ENCODE peak calls at places on chromosomes 11 and 22, in ten cellular contexts. One of them, this sample, is unnamed.

GRCh38 chr22:48588151-48588880 is 1239.4 kb downstream of the BRD1 start:
- DNase-seq in AG09319: no peak
- DNase-seq in PC-9: no peak
- DNase-seq in activated T-cell treated with anti-CD3 and anti-CD28 coated beads for 1 hour: no peak
- DNase-seq in iris pigment epithelial cell: no peak
- DNase-seq in psoas muscle: peak; percentile 39
- DNase-seq in glutamatergic neuron: no peak
- DNase-seq in activated naive CD4-positive, alpha-beta T cell treated with anti-CD3 and anti-CD28 coated beads, Interleukin-2, amount 50 U/mL, for 16 hours: no peak
- DNase-seq in cardiac fibroblast: no peak
- DNase-seq in DMS 273 treated with DMSO at 0.1 percent for 48 hours: no peak
- DNase-seq in this sample: no peak

GRCh38 chr22:32674925-32675825 is 126.3 kb upstream of the TIMP3 start:
- DNase-seq in AG09319: no peak
- DNase-seq in PC-9: peak; percentile 73
- DNase-seq in activated T-cell treated with anti-CD3 and anti-CD28 coated beads for 1 hour: no peak
- DNase-seq in iris pigment epithelial cell: no peak
- DNase-seq in psoas muscle: peak; percentile 62
- DNase-seq in glutamatergic neuron: no peak
- DNase-seq in activated naive CD4-positive, alpha-beta T cell treated with anti-CD3 and anti-CD28 coated beads, Interleukin-2, amount 50 U/mL, for 16 hours: no peak
- DNase-seq in cardiac fibroblast: no peak
- DNase-seq in DMS 273 treated with DMSO at 0.1 percent for 48 hours: no peak
- DNase-seq in this sample: no peak

GRCh38 chr11:78798567-78799170 is 224.0 kb upstream of the NARS2 start:
- DNase-seq in AG09319: no peak
- DNase-seq in PC-9: no peak
- DNase-seq in activated T-cell treated with anti-CD3 and anti-CD28 coated beads for 1 hour: no peak
- DNase-seq in iris pigment epithelial cell: peak; percentile 57
- DNase-seq in psoas muscle: peak; percentile 85
- DNase-seq in glutamatergic neuron: peak; percentile 89
- DNase-seq in activated naive CD4-positive, alpha-beta T cell treated with anti-CD3 and anti-CD28 coated beads, Interleukin-2, amount 50 U/mL, for 16 hours: peak; percentile 14
- DNase-seq in cardiac fibroblast: peak; percentile 79
- DNase-seq in DMS 273 treated with DMSO at 0.1 percent for 48 hours: no peak
- DNase-seq in this sample: no peak

GRCh38 chr11:31974737-31975136 is 116.1 kb upstream of the RCN1 start:
- DNase-seq in AG09319: peak; percentile 18
- DNase-seq in PC-9: peak; percentile 65
- DNase-seq in activated T-cell treated with anti-CD3 and anti-CD28 coated beads for 1 hour: no peak
- DNase-seq in iris pigment epithelial cell: peak; percentile 67
- DNase-seq in psoas muscle: no peak
- DNase-seq in glutamatergic neuron: no peak
- DNase-seq in activated naive CD4-positive, alpha-beta T cell treated with anti-CD3 and anti-CD28 coated beads, Interleukin-2, amount 50 U/mL, for 16 hours: no peak
- DNase-seq in cardiac fibroblast: peak; percentile 86
- DNase-seq in DMS 273 treated with DMSO at 0.1 percent for 48 hours: no peak
- DNase-seq in this sample: no peak

GRCh38 chr11:100832851-100833250 is 145.8 kb downstream of the ARHGAP42 start:
- DNase-seq in AG09319: no peak
- DNase-seq in PC-9: no peak
- DNase-seq in activated T-cell treated with anti-CD3 and anti-CD28 coated beads for 1 hour: no peak
- DNase-seq in iris pigment epithelial cell: no peak
- DNase-seq in psoas muscle: no peak
- DNase-seq in glutamatergic neuron: no peak
- DNase-seq in activated naive CD4-positive, alpha-beta T cell treated with anti-CD3 and anti-CD28 coated beads, Interleukin-2, amount 50 U/mL, for 16 hours: no peak
- DNase-seq in cardiac fibroblast: no peak
- DNase-seq in DMS 273 treated with DMSO at 0.1 percent for 48 hours: no peak
- DNase-seq in this sample: no peak

GRCh38 chr22:49968831-49969661 is 8.5 kb downstream of the PIM3 start:
- DNase-seq in AG09319: no peak
- DNase-seq in PC-9: no peak
- DNase-seq in activated T-cell treated with anti-CD3 and anti-CD28 coated beads for 1 hour: no peak
- DNase-seq in iris pigment epithelial cell: no peak
- DNase-seq in psoas muscle: peak; percentile 56
- DNase-seq in glutamatergic neuron: peak; percentile 14
- DNase-seq in activated naive CD4-positive, alpha-beta T cell treated with anti-CD3 and anti-CD28 coated beads, Interleukin-2, amount 50 U/mL, for 16 hours: peak; percentile 18
- DNase-seq in cardiac fibroblast: no peak
- DNase-seq in DMS 273 treated with DMSO at 0.1 percent for 48 hours: no peak
- DNase-seq in this sample: no peak

GRCh38 chr11:116595305-116595880 is 177.4 kb downstream of the BUD13 start:
- DNase-seq in AG09319: no peak
- DNase-seq in PC-9: no peak
- DNase-seq in activated T-cell treated with anti-CD3 and anti-CD28 coated beads for 1 hour: no peak
- DNase-seq in iris pigment epithelial cell: no peak
- DNase-seq in psoas muscle: no peak
- DNase-seq in glutamatergic neuron: peak; percentile 57
- DNase-seq in activated naive CD4-positive, alpha-beta T cell treated with anti-CD3 and anti-CD28 coated beads, Interleukin-2, amount 50 U/mL, for 16 hours: no peak
- DNase-seq in cardiac fibroblast: no peak
- DNase-seq in DMS 273 treated with DMSO at 0.1 percent for 48 hours: no peak
- DNase-seq in this sample: no peak

GRCh38 chr11:95835768-95836488 is 45.6 kb downstream of the CEP57 start:
- DNase-seq in AG09319: peak; percentile 81
- DNase-seq in PC-9: peak; percentile 89
- DNase-seq in activated T-cell treated with anti-CD3 and anti-CD28 coated beads for 1 hour: peak; percentile 34
- DNase-seq in iris pigment epithelial cell: peak; percentile 95
- DNase-seq in psoas muscle: no peak
- DNase-seq in glutamatergic neuron: peak; percentile 69
- DNase-seq in activated naive CD4-positive, alpha-beta T cell treated with anti-CD3 and anti-CD28 coated beads, Interleukin-2, amount 50 U/mL, for 16 hours: peak; percentile 46
- DNase-seq in cardiac fibroblast: peak; percentile 94
- DNase-seq in DMS 273 treated with DMSO at 0.1 percent for 48 hours: peak; percentile 20
- DNase-seq in this sample: peak; percentile 42

GRCh38 chr11:118666331-118666730 is 13.1 kb downstream of the TREH start:
- DNase-seq in AG09319: no peak
- DNase-seq in PC-9: no peak
- DNase-seq in activated T-cell treated with anti-CD3 and anti-CD28 coated beads for 1 hour: no peak
- DNase-seq in iris pigment epithelial cell: no peak
- DNase-seq in psoas muscle: no peak
- DNase-seq in glutamatergic neuron: no peak
- DNase-seq in activated naive CD4-positive, alpha-beta T cell treated with anti-CD3 and anti-CD28 coated beads, Interleukin-2, amount 50 U/mL, for 16 hours: no peak
- DNase-seq in cardiac fibroblast: no peak
- DNase-seq in DMS 273 treated with DMSO at 0.1 percent for 48 hours: no peak
- DNase-seq in this sample: no peak

GRCh38 chr11:68842427-68843051 is 823 bp upstream of the CPT1A start:
- DNase-seq in AG09319: no peak
- DNase-seq in PC-9: no peak
- DNase-seq in activated T-cell treated with anti-CD3 and anti-CD28 coated beads for 1 hour: no peak
- DNase-seq in iris pigment epithelial cell: no peak
- DNase-seq in psoas muscle: no peak
- DNase-seq in glutamatergic neuron: no peak
- DNase-seq in activated naive CD4-positive, alpha-beta T cell treated with anti-CD3 and anti-CD28 coated beads, Interleukin-2, amount 50 U/mL, for 16 hours: peak; percentile 17
- DNase-seq in cardiac fibroblast: no peak
- DNase-seq in DMS 273 treated with DMSO at 0.1 percent for 48 hours: no peak
- DNase-seq in this sample: no peak

GRCh38 chr22:41636467-41636866 is 15.4 kb downstream of the XRCC6 start:
- DNase-seq in AG09319: no peak
- DNase-seq in PC-9: no peak
- DNase-seq in activated T-cell treated with anti-CD3 and anti-CD28 coated beads for 1 hour: no peak
- DNase-seq in iris pigment epithelial cell: peak; percentile 29
- DNase-seq in psoas muscle: peak; percentile 82
- DNase-seq in glutamatergic neuron: no peak
- DNase-seq in activated naive CD4-positive, alpha-beta T cell treated with anti-CD3 and anti-CD28 coated beads, Interleukin-2, amount 50 U/mL, for 16 hours: no peak
- DNase-seq in cardiac fibroblast: peak; percentile 58
- DNase-seq in DMS 273 treated with DMSO at 0.1 percent for 48 hours: no peak
- DNase-seq in this sample: no peak

GRCh38 chr22:33883561-33883960 is 36.7 kb downstream of the LARGE1 start:
- DNase-seq in AG09319: no peak
- DNase-seq in PC-9: peak; percentile 80
- DNase-seq in activated T-cell treated with anti-CD3 and anti-CD28 coated beads for 1 hour: no peak
- DNase-seq in iris pigment epithelial cell: no peak
- DNase-seq in psoas muscle: peak; percentile 64
- DNase-seq in glutamatergic neuron: no peak
- DNase-seq in activated naive CD4-positive, alpha-beta T cell treated with anti-CD3 and anti-CD28 coated beads, Interleukin-2, amount 50 U/mL, for 16 hours: no peak
- DNase-seq in cardiac fibroblast: no peak
- DNase-seq in DMS 273 treated with DMSO at 0.1 percent for 48 hours: no peak
- DNase-seq in this sample: no peak

GRCh38 chr22:39900306-39901227 is at the start of gene GRAP2:
- DNase-seq in AG09319: no peak
- DNase-seq in PC-9: no peak
- DNase-seq in activated T-cell treated with anti-CD3 and anti-CD28 coated beads for 1 hour: peak; percentile 40
- DNase-seq in iris pigment epithelial cell: no peak
- DNase-seq in psoas muscle: no peak
- DNase-seq in glutamatergic neuron: no peak
- DNase-seq in activated naive CD4-positive, alpha-beta T cell treated with anti-CD3 and anti-CD28 coated beads, Interleukin-2, amount 50 U/mL, for 16 hours: peak; percentile 54
- DNase-seq in cardiac fibroblast: no peak
- DNase-seq in DMS 273 treated with DMSO at 0.1 percent for 48 hours: no peak
- DNase-seq in this sample: no peak

GRCh38 chr11:113613619-113614018 is 92.5 kb downstream of the TMPRSS5 start:
- DNase-seq in AG09319: no peak
- DNase-seq in PC-9: no peak
- DNase-seq in activated T-cell treated with anti-CD3 and anti-CD28 coated beads for 1 hour: no peak
- DNase-seq in iris pigment epithelial cell: no peak
- DNase-seq in psoas muscle: no peak
- DNase-seq in glutamatergic neuron: no peak
- DNase-seq in activated naive CD4-positive, alpha-beta T cell treated with anti-CD3 and anti-CD28 coated beads, Interleukin-2, amount 50 U/mL, for 16 hours: no peak
- DNase-seq in cardiac fibroblast: no peak
- DNase-seq in DMS 273 treated with DMSO at 0.1 percent for 48 hours: no peak
- DNase-seq in this sample: no peak

GRCh38 chr11:69552951-69553350 is 71.5 kb downstream of the LINC01488 start:
- DNase-seq in AG09319: no peak
- DNase-seq in PC-9: no peak
- DNase-seq in activated T-cell treated with anti-CD3 and anti-CD28 coated beads for 1 hour: no peak
- DNase-seq in iris pigment epithelial cell: no peak
- DNase-seq in psoas muscle: no peak
- DNase-seq in glutamatergic neuron: peak; percentile 1
- DNase-seq in activated naive CD4-positive, alpha-beta T cell treated with anti-CD3 and anti-CD28 coated beads, Interleukin-2, amount 50 U/mL, for 16 hours: no peak
- DNase-seq in cardiac fibroblast: no peak
- DNase-seq in DMS 273 treated with DMSO at 0.1 percent for 48 hours: no peak
- DNase-seq in this sample: no peak

GRCh38 chr11:37509471-37509870 is 911.4 kb upstream of the RAG2 start:
- DNase-seq in AG09319: no peak
- DNase-seq in PC-9: no peak
- DNase-seq in activated T-cell treated with anti-CD3 and anti-CD28 coated beads for 1 hour: no peak
- DNase-seq in iris pigment epithelial cell: no peak
- DNase-seq in psoas muscle: no peak
- DNase-seq in glutamatergic neuron: no peak
- DNase-seq in activated naive CD4-positive, alpha-beta T cell treated with anti-CD3 and anti-CD28 coated beads, Interleukin-2, amount 50 U/mL, for 16 hours: no peak
- DNase-seq in cardiac fibroblast: no peak
- DNase-seq in DMS 273 treated with DMSO at 0.1 percent for 48 hours: no peak
- DNase-seq in this sample: no peak

GRCh38 chr22:42368379-42369249 is 63.6 kb downstream of the NFAM1 start:
- DNase-seq in AG09319: no peak
- DNase-seq in PC-9: peak; percentile 47
- DNase-seq in activated T-cell treated with anti-CD3 and anti-CD28 coated beads for 1 hour: no peak
- DNase-seq in iris pigment epithelial cell: no peak
- DNase-seq in psoas muscle: no peak
- DNase-seq in glutamatergic neuron: peak; percentile 48
- DNase-seq in activated naive CD4-positive, alpha-beta T cell treated with anti-CD3 and anti-CD28 coated beads, Interleukin-2, amount 50 U/mL, for 16 hours: peak; percentile 26
- DNase-seq in cardiac fibroblast: no peak
- DNase-seq in DMS 273 treated with DMSO at 0.1 percent for 48 hours: no peak
- DNase-seq in this sample: no peak

GRCh38 chr22:26586556-26587325 is 3.2 kb downstream of the TPST2 start:
- DNase-seq in AG09319: no peak
- DNase-seq in PC-9: no peak
- DNase-seq in activated T-cell treated with anti-CD3 and anti-CD28 coated beads for 1 hour: no peak
- DNase-seq in iris pigment epithelial cell: no peak
- DNase-seq in psoas muscle: no peak
- DNase-seq in glutamatergic neuron: no peak
- DNase-seq in activated naive CD4-positive, alpha-beta T cell treated with anti-CD3 and anti-CD28 coated beads, Interleukin-2, amount 50 U/mL, for 16 hours: no peak
- DNase-seq in cardiac fibroblast: no peak
- DNase-seq in DMS 273 treated with DMSO at 0.1 percent for 48 hours: no peak
- DNase-seq in this sample: no peak

GRCh38 chr11:68669301-68670090 is 14.8 kb upstream of the GAL start:
- DNase-seq in AG09319: no peak
- DNase-seq in PC-9: no peak
- DNase-seq in activated T-cell treated with anti-CD3 and anti-CD28 coated beads for 1 hour: no peak
- DNase-seq in iris pigment epithelial cell: no peak
- DNase-seq in psoas muscle: no peak
- DNase-seq in glutamatergic neuron: peak; percentile 8
- DNase-seq in activated naive CD4-positive, alpha-beta T cell treated with anti-CD3 and anti-CD28 coated beads, Interleukin-2, amount 50 U/mL, for 16 hours: no peak
- DNase-seq in cardiac fibroblast: no peak
- DNase-seq in DMS 273 treated with DMSO at 0.1 percent for 48 hours: no peak
- DNase-seq in this sample: no peak

GRCh38 chr22:19290400-19291217 is 910 bp downstream of the CLTCL1 start:
- DNase-seq in AG09319: no peak
- DNase-seq in PC-9: no peak
- DNase-seq in activated T-cell treated with anti-CD3 and anti-CD28 coated beads for 1 hour: no peak
- DNase-seq in iris pigment epithelial cell: no peak
- DNase-seq in psoas muscle: peak; percentile 67
- DNase-seq in glutamatergic neuron: no peak
- DNase-seq in activated naive CD4-positive, alpha-beta T cell treated with anti-CD3 and anti-CD28 coated beads, Interleukin-2, amount 50 U/mL, for 16 hours: no peak
- DNase-seq in cardiac fibroblast: peak; percentile 24
- DNase-seq in DMS 273 treated with DMSO at 0.1 percent for 48 hours: no peak
- DNase-seq in this sample: no peak

GRCh38 chr11:6586434-6587359 is 16.7 kb downstream of the RRP8 start:
- DNase-seq in AG09319: no peak
- DNase-seq in PC-9: no peak
- DNase-seq in activated T-cell treated with anti-CD3 and anti-CD28 coated beads for 1 hour: no peak
- DNase-seq in iris pigment epithelial cell: no peak
- DNase-seq in psoas muscle: no peak
- DNase-seq in glutamatergic neuron: peak; percentile 46
- DNase-seq in activated naive CD4-positive, alpha-beta T cell treated with anti-CD3 and anti-CD28 coated beads, Interleukin-2, amount 50 U/mL, for 16 hours: no peak
- DNase-seq in cardiac fibroblast: no peak
- DNase-seq in DMS 273 treated with DMSO at 0.1 percent for 48 hours: no peak
- DNase-seq in this sample: no peak

GRCh38 chr22:17970205-17970708 is 54.1 kb downstream of the MICAL3 start:
- DNase-seq in AG09319: no peak
- DNase-seq in PC-9: no peak
- DNase-seq in activated T-cell treated with anti-CD3 and anti-CD28 coated beads for 1 hour: no peak
- DNase-seq in iris pigment epithelial cell: peak; percentile 81
- DNase-seq in psoas muscle: no peak
- DNase-seq in glutamatergic neuron: peak; percentile 71
- DNase-seq in activated naive CD4-positive, alpha-beta T cell treated with anti-CD3 and anti-CD28 coated beads, Interleukin-2, amount 50 U/mL, for 16 hours: no peak
- DNase-seq in cardiac fibroblast: peak; percentile 35
- DNase-seq in DMS 273 treated with DMSO at 0.1 percent for 48 hours: peak; percentile 6
- DNase-seq in this sample: no peak

GRCh38 chr11:9923280-9923679 is 259.4 kb downstream of the SWAP70 start:
- DNase-seq in AG09319: no peak
- DNase-seq in PC-9: no peak
- DNase-seq in activated T-cell treated with anti-CD3 and anti-CD28 coated beads for 1 hour: no peak
- DNase-seq in iris pigment epithelial cell: no peak
- DNase-seq in psoas muscle: no peak
- DNase-seq in glutamatergic neuron: no peak
- DNase-seq in activated naive CD4-positive, alpha-beta T cell treated with anti-CD3 and anti-CD28 coated beads, Interleukin-2, amount 50 U/mL, for 16 hours: no peak
- DNase-seq in cardiac fibroblast: no peak
- DNase-seq in DMS 273 treated with DMSO at 0.1 percent for 48 hours: no peak
- DNase-seq in this sample: no peak

GRCh38 chr11:111531687-111532364 is 8.7 kb upstream of the LAYN start:
- DNase-seq in AG09319: peak; percentile 56
- DNase-seq in PC-9: peak; percentile 72
- DNase-seq in activated T-cell treated with anti-CD3 and anti-CD28 coated beads for 1 hour: no peak
- DNase-seq in iris pigment epithelial cell: peak; percentile 98
- DNase-seq in psoas muscle: no peak
- DNase-seq in glutamatergic neuron: no peak
- DNase-seq in activated naive CD4-positive, alpha-beta T cell treated with anti-CD3 and anti-CD28 coated beads, Interleukin-2, amount 50 U/mL, for 16 hours: peak; percentile 69
- DNase-seq in cardiac fibroblast: peak; percentile 94
- DNase-seq in DMS 273 treated with DMSO at 0.1 percent for 48 hours: no peak
- DNase-seq in this sample: peak; percentile 73

GRCh38 chr22:30538280-30538679 is 8.3 kb downstream of the SEC14L6 start:
- DNase-seq in AG09319: no peak
- DNase-seq in PC-9: no peak
- DNase-seq in activated T-cell treated with anti-CD3 and anti-CD28 coated beads for 1 hour: no peak
- DNase-seq in iris pigment epithelial cell: peak; percentile 41
- DNase-seq in psoas muscle: no peak
- DNase-seq in glutamatergic neuron: no peak
- DNase-seq in activated naive CD4-positive, alpha-beta T cell treated with anti-CD3 and anti-CD28 coated beads, Interleukin-2, amount 50 U/mL, for 16 hours: no peak
- DNase-seq in cardiac fibroblast: peak; percentile 27
- DNase-seq in DMS 273 treated with DMSO at 0.1 percent for 48 hours: no peak
- DNase-seq in this sample: no peak

GRCh38 chr22:23086263-23086662 is 15.9 kb downstream of the GNAZ start:
- DNase-seq in AG09319: no peak
- DNase-seq in PC-9: no peak
- DNase-seq in activated T-cell treated with anti-CD3 and anti-CD28 coated beads for 1 hour: no peak
- DNase-seq in iris pigment epithelial cell: no peak
- DNase-seq in psoas muscle: no peak
- DNase-seq in glutamatergic neuron: no peak
- DNase-seq in activated naive CD4-positive, alpha-beta T cell treated with anti-CD3 and anti-CD28 coated beads, Interleukin-2, amount 50 U/mL, for 16 hours: no peak
- DNase-seq in cardiac fibroblast: no peak
- DNase-seq in DMS 273 treated with DMSO at 0.1 percent for 48 hours: no peak
- DNase-seq in this sample: no peak

GRCh38 chr11:111592491-111592890 is 9.8 kb upstream of the SIK2 start:
- DNase-seq in AG09319: no peak
- DNase-seq in PC-9: no peak
- DNase-seq in activated T-cell treated with anti-CD3 and anti-CD28 coated beads for 1 hour: no peak
- DNase-seq in iris pigment epithelial cell: no peak
- DNase-seq in psoas muscle: no peak
- DNase-seq in glutamatergic neuron: no peak
- DNase-seq in activated naive CD4-positive, alpha-beta T cell treated with anti-CD3 and anti-CD28 coated beads, Interleukin-2, amount 50 U/mL, for 16 hours: no peak
- DNase-seq in cardiac fibroblast: no peak
- DNase-seq in DMS 273 treated with DMSO at 0.1 percent for 48 hours: no peak
- DNase-seq in this sample: no peak

GRCh38 chr22:46815559-46815895 is 53.1 kb downstream of the TBC1D22A start:
- DNase-seq in AG09319: no peak
- DNase-seq in PC-9: no peak
- DNase-seq in activated T-cell treated with anti-CD3 and anti-CD28 coated beads for 1 hour: no peak
- DNase-seq in iris pigment epithelial cell: no peak
- DNase-seq in psoas muscle: no peak
- DNase-seq in glutamatergic neuron: no peak
- DNase-seq in activated naive CD4-positive, alpha-beta T cell treated with anti-CD3 and anti-CD28 coated beads, Interleukin-2, amount 50 U/mL, for 16 hours: no peak
- DNase-seq in cardiac fibroblast: no peak
- DNase-seq in DMS 273 treated with DMSO at 0.1 percent for 48 hours: no peak
- DNase-seq in this sample: no peak

This sample was measured in hepatic stellate cell.